ENCODE peak calls at places on chromosomes 4 and X, in eight cellular contexts. T is astrocyte of the cerebellum, U is fibroblast of the aortic adventitia, M is testis, V is lower leg skin, F is ascending aorta, S is body of pancreas, X is heart right ventricle. J is an unnamed sample.

GRCh38 chr4:32560306-32560705 is 1840.1 kb downstream of the PCDH7 start:
- DNase-seq in V (peak; percentile 15), S (no peak), U (peak; percentile 52), F (no peak), X (no peak), T (peak; percentile 85), M (no peak), J (no peak)

GRCh38 chr4:154602404-154603020 is 9.9 kb downstream of the FGG start:
- DNase-seq in T (no peak), V (no peak), U (no peak), S (no peak), F (no peak), X (no peak), M (no peak), J (no peak)

GRCh38 chrX:135973025-135973547 is 702 bp downstream of the MMGT1 start:
- DNase-seq in S (peak; percentile 9), V (no peak), X (no peak), F (no peak), U (peak; percentile 30), M (peak; percentile 19), T (no peak), J (no peak)

GRCh38 chr4:37976991-37977470 is 16.8 kb downstream of the PTTG2 start:
- DNase-seq in X (peak; percentile 85), F (peak; percentile 60), V (peak; percentile 40), M (peak; percentile 77), S (peak; percentile 73), U (peak; percentile 46), T (no peak), J (peak; percentile 79)

GRCh38 chrX:103464774-103465117 is 54.5 kb downstream of the RAB40A start:
- DNase-seq in U (peak; percentile 82), M (peak; percentile 84), F (no peak), V (peak; percentile 66), X (peak; percentile 73), S (peak; percentile 78), T (peak; percentile 57), J (peak; percentile 58)

GRCh38 chr4:122930877-122931276 is 8.5 kb upstream of the NUDT6 start:
- DNase-seq in U (peak; percentile 57), V (no peak), M (no peak), F (no peak), X (no peak), T (no peak), S (no peak), J (no peak)

GRCh38 chr4:72076562-72076961 is 44.8 kb downstream of the NPFFR2 start:
- DNase-seq in M (no peak), T (peak; percentile 78), X (no peak), V (no peak), S (no peak), U (peak; percentile 7), F (no peak), J (no peak)

GRCh38 chr4:67446811-67447210 is 98.5 kb downstream of the CENPC start:
- DNase-seq in V (no peak), S (no peak), M (no peak), U (no peak), F (no peak), X (no peak), T (no peak), J (no peak)

GRCh38 chr4:99208719-99209075 is 10.3 kb downstream of the ADH6 start:
- DNase-seq in S (no peak), V (no peak), T (no peak), M (no peak), U (no peak), F (no peak), X (no peak), J (no peak)

GRCh38 chr4:186658657-186659056 is 65.0 kb downstream of the FAT1 start:
- DNase-seq in X (no peak), S (no peak), F (no peak), V (no peak), U (no peak), M (no peak), T (no peak), J (no peak)

GRCh38 chr4:103008875-103009729 is 10.4 kb downstream of the SLC9B1 start:
- DNase-seq in M (peak; percentile 16), F (no peak), X (peak; percentile 23), T (peak; percentile 77), U (peak; percentile 86), V (no peak), S (no peak), J (peak; percentile 22)

GRCh38 chr4:121114756-121115155 is 42.4 kb upstream of the NDNF start:
- DNase-seq in U (no peak), M (no peak), T (no peak), S (no peak), V (no peak), X (no peak), F (no peak), J (no peak)

GRCh38 chrX:141278306-141278705 is 36.0 kb upstream of the SPANXC start:
- DNase-seq in T (no peak), F (no peak), X (no peak), V (no peak), M (peak; percentile 22), U (peak; percentile 41), S (peak; percentile 12), J (peak; percentile 19)

GRCh38 chr4:9735515-9735914 is 45.9 kb upstream of the DRD5 start:
- DNase-seq in M (no peak), V (no peak), T (no peak), U (no peak), X (no peak), F (no peak), S (no peak), J (no peak)

GRCh38 chrX:112367065-112367464 is 284.5 kb upstream of the TRPC5 start:
- DNase-seq in M (no peak), F (no peak), U (no peak), V (no peak), T (no peak), S (no peak), X (no peak), J (no peak)

DNA sequence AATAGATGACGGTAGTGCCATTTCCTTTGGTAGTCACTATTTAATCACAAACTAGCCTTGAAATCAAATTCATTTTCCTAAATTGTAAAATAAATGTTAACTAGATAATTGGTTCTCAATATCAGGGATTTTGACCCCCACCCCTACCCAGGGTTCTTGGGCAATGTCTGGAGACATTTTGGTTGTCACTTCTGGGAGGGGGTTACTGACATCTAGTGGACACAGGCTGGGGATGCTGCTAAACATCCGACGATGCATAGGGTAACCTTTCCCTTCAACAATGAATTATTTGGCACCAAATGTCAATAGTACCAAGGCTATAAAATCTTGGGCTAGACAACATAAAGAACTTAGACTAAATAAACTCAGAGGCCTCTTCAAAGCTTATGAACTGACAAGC is 285.8 kb upstream of the TRPC5 start:
- DNase-seq in F (no peak), U (no peak), S (no peak), X (no peak), V (no peak), M (peak; percentile 26), T (no peak), J (no peak)
- TF ChIP-seq CTCF in F (no peak), U (no peak), S (no peak), X (peak; percentile 14), V (no peak), M (no peak), T (peak; percentile 34), J (peak; percentile 72)

GRCh38 chr4:94457692-94458106 is 6.0 kb downstream of the PDLIM5 start:
- DNase-seq in V (no peak), F (no peak), S (no peak), M (no peak), T (no peak), U (no peak), X (peak; percentile 63), J (peak; percentile 38)

GRCh38 chr4:94454405-94454804 is 2.7 kb downstream of the PDLIM5 start:
- DNase-seq in V (no peak), U (no peak), X (no peak), F (no peak), S (no peak), T (no peak), M (no peak), J (no peak)

GRCh38 chr4:94452476-94453300 is 946 bp downstream of the PDLIM5 start:
- DNase-seq in V (peak; percentile 87), M (peak; percentile 86), S (peak; percentile 84), F (peak; percentile 43), U (peak; percentile 88), T (peak; percentile 53), X (peak; percentile 90), J (peak; percentile 64)

GRCh38 chr4:94453534-94453963 is 1.8 kb downstream of the PDLIM5 start:
- DNase-seq in F (no peak), U (no peak), T (no peak), X (no peak), S (no peak), V (no peak), M (no peak), J (no peak)

GRCh38 chr4:94455081-94455480 is 3.3 kb downstream of the PDLIM5 start:
- DNase-seq in V (peak; percentile 73), M (no peak), T (no peak), X (peak; percentile 55), U (peak; percentile 86), S (peak; percentile 81), F (peak; percentile 42), J (no peak)
- H3K4me3 ChIP-seq in V (no peak overlapping the region), M (no peak overlapping the region), T (no peak overlapping the region), X (peak overlapping the region; percentile 95), U (peak overlapping the region; percentile 29), S (no peak overlapping the region), F (peak overlapping the region; percentile 94), J (peak overlapping the region; percentile 98)

GRCh38 chrX:42710452-42710851 is 67.5 kb downstream of the PPP1R2C start:
- DNase-seq in F (no peak), U (no peak), M (no peak), V (no peak), T (no peak), S (no peak), X (no peak), J (no peak)
- TF ChIP-seq CTCF in F (no peak), U (no peak), M (no peak), V (no peak), T (no peak), S (no peak), X (no peak), J (no peak)

DNA sequence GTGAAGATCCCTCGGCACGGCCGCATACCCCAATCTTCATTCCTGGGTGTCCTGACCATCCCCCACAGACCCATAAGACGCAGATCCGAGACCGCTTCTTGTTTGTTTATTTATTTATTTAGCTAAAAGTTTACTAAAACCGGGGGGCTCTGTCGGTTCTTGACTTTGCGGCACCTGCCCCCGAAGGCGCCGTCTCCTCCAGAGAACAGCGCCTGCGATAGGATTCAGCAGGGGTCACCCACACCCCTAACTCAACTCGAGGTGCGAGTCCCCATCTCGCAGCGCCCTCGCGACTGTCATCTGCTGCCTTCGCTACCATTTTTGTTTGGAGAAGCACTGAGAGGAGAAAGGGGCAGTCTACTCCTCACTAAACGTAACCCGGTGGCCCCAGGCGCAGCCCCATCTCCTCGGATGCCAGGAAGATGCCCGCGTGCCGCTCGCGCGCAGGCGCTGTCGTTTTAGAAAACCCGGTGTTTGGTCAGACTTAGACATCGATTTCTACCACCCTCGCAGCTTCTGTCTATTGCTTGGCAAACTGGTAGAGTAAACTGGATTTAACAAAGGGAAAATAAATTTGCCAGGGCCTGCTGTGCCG is 18.9 kb upstream of the GPR101 start:
- DNase-seq in U (no peak), V (no peak), M (no peak), F (no peak), X (no peak), S (peak; percentile 10), T (no peak), J (no peak)
- H3K4me3 ChIP-seq in U (peak overlapping the region; percentile 62), V (no peak overlapping the region), M (peak overlapping the region; percentile 39), F (peak overlapping the region; percentile 47), X (peak overlapping the region; percentile 26), S (no peak overlapping the region), T (peak overlapping the region; percentile 44), J (peak overlapping the region; percentile 51)

J was measured in BE2C.